ENCODE peak calls at places on chromosome 5, in seven cellular contexts. H is left ventricle myocardium inferior, I is GM23338, A is aorta, C is endothelial cell of umbilical vein, E is mesendoderm, B is IMR-90. Z is an unnamed sample.

GRCh38 chr5:35762368-35762767 is 94.3 kb upstream of the IL7R start:
- DNase-seq in I (no peak), C (no peak), E (no peak), H (no peak), A (no peak), B (peak; percentile 50), Z (no peak)

GRCh38 chr5:169632946-169633345 is 4.1 kb upstream of the DOCK2 start:
- DNase-seq in E (no peak), H (no peak), B (no peak), A (no peak), I (no peak), C (no peak), Z (no peak)

GRCh38 chr5:88884435-88884877 is 1.5 kb upstream of the MEF2C start:
- DNase-seq in A (no peak), I (no peak), E (no peak), C (peak; percentile 82), H (no peak), B (peak; percentile 23), Z (no peak)

GRCh38 chr5:160260881-160261815 is 31.8 kb downstream of the FABP6 start:
- DNase-seq in B (peak; percentile 99), H (no peak), C (peak; percentile 86), A (no peak), I (no peak), E (peak; percentile 76), Z (peak; percentile 81)

GRCh38 chr5:153222956-153223355 is 267.5 kb upstream of the GRIA1 start:
- DNase-seq in A (no peak), E (no peak), C (no peak), I (no peak), H (no peak), B (no peak), Z (no peak)

GRCh38 chr5:178902849-178903248 is 7.1 kb downstream of the ZFP2 start:
- DNase-seq in C (no peak), I (no peak), B (no peak), E (no peak), A (no peak), H (no peak), Z (no peak)

GRCh38 chr5:169139381-169140125 is 161.4 kb downstream of the SLIT3 start:
- DNase-seq in E (no peak), H (peak; percentile 21), C (no peak), A (peak; percentile 57), B (no peak), I (no peak), Z (peak; percentile 87)

GRCh38 chr5:149588947-149589346 is 7.6 kb downstream of the ARHGEF37 start:
- DNase-seq in E (no peak), C (no peak), I (no peak), H (no peak), A (no peak), B (no peak), Z (no peak)

GRCh38 chr5:93006915-93007314 is 574.1 kb downstream of the NR2F1-AS1 start:
- DNase-seq in C (no peak), I (no peak), B (peak; percentile 34), H (no peak), E (no peak), A (no peak), Z (no peak)

GRCh38 chr5:141637266-141637692 is 482 bp downstream of the RELL2 start:
- DNase-seq in C (no peak), H (no peak), B (no peak), A (no peak), E (peak; percentile 46), I (peak; percentile 60), Z (no peak)

GRCh38 chr5:56460681-56461191 is 227.6 kb upstream of the ANKRD55 start:
- DNase-seq in A (no peak), H (no peak), E (no peak), I (no peak), C (peak; percentile 74), B (no peak), Z (no peak)

GRCh38 chr5:117095803-117096332 is 521.2 kb upstream of the SEMA6A start:
- DNase-seq in E (peak; percentile 70), I (peak; percentile 46), A (no peak), C (no peak), B (no peak), H (no peak), Z (no peak)

GRCh38 chr5:132383261-132383660 is 13.8 kb downstream of the SLC22A5 start:
- DNase-seq in C (no peak), B (no peak), H (no peak), E (no peak), I (no peak), A (no peak), Z (no peak)

GRCh38 chr5:16773990-16774389 is 157.2 kb upstream of the RETREG1 start:
- DNase-seq in B (peak; percentile 31), H (no peak), A (no peak), I (no peak), E (peak; percentile 25), C (no peak), Z (no peak)

GRCh38 chr5:6713274-6714181 is at the start of gene TENT4A:
- DNase-seq in C (no peak), E (no peak), H (peak; percentile 51), B (no peak), A (peak; percentile 73), I (no peak), Z (peak; percentile 76)

GRCh38 chr5:139561655-139562451 is 714 bp downstream of the UBE2D2 start:
- DNase-seq in B (peak; percentile 34), H (no peak), E (peak; percentile 65), I (peak; percentile 45), C (peak; percentile 61), A (peak; percentile 64), Z (peak; percentile 68)

GRCh38 chr5:135491552-135492318 is 39.6 kb upstream of the TIFAB start:
- DNase-seq in E (peak; percentile 58), B (no peak), C (no peak), H (no peak), A (no peak), I (peak; percentile 77), Z (peak; percentile 60)

GRCh38 chr5:174533771-174534221 is 190.6 kb upstream of the MSX2 start:
- DNase-seq in E (no peak), A (no peak), C (no peak), B (peak; percentile 99), I (no peak), H (no peak), Z (no peak)

GRCh38 chr5:174777116-174777515 is 52.7 kb downstream of the MSX2 start:
- DNase-seq in H (no peak), E (no peak), A (no peak), C (no peak), B (no peak), I (no peak), Z (no peak)

GRCh38 chr5:42400474-42400873 is 22.8 kb upstream of the GHR start:
- DNase-seq in H (no peak), I (no peak), C (no peak), A (no peak), E (no peak), B (no peak), Z (no peak)

GRCh38 chr5:64637144-64637543 is 53.2 kb upstream of the SHISAL2B start:
- DNase-seq in H (no peak), I (no peak), A (no peak), E (peak; percentile 48), C (no peak), B (no peak), Z (no peak)

GRCh38 chr5:115461506-115462290 is 82.9 kb downstream of the FEM1C start:
- DNase-seq in H (no peak), C (peak; percentile 53), B (peak; percentile 90), E (no peak), I (no peak), A (no peak), Z (no peak)

GRCh38 chr5:54217826-54218503 is 92.4 kb downstream of the ARL15 start:
- DNase-seq in A (no peak), B (peak; percentile 82), C (peak; percentile 78), E (peak; percentile 82), I (peak; percentile 78), H (no peak), Z (no peak)

GRCh38 chr5:174063092-174063756 is 17.7 kb downstream of the NSG2 start:
- DNase-seq in E (no peak), B (no peak), I (no peak), H (no peak), A (no peak), C (no peak), Z (no peak)

GRCh38 chr5:57779383-57780223 is 297.0 kb upstream of the ACTBL2 start:
- DNase-seq in I (peak; percentile 78), E (peak; percentile 73), B (peak; percentile 83), C (peak; percentile 90), H (peak; percentile 16), A (no peak), Z (no peak)

GRCh38 chr5:118435131-118435530 is 553.2 kb downstream of the DTWD2 start:
- DNase-seq in H (no peak), I (no peak), B (no peak), C (no peak), E (no peak), A (no peak), Z (no peak)

GRCh38 chr5:67873935-67874334 is 341.6 kb upstream of the PIK3R1 start:
- DNase-seq in I (no peak), E (no peak), B (no peak), H (no peak), C (no peak), A (no peak), Z (no peak)

GRCh38 chr5:166834246-166834645 is 1457.2 kb upstream of the WWC1 start:
- DNase-seq in C (no peak), B (no peak), H (no peak), E (no peak), I (no peak), A (no peak), Z (no peak)

GRCh38 chr5:140134277-140134935 is 8.7 kb downstream of the IGIP start:
- DNase-seq in B (no peak), C (no peak), E (no peak), I (no peak), A (no peak), H (no peak), Z (no peak)

GRCh38 chr5:122358382-122358990 is 46.4 kb downstream of the SNCAIP start:
- DNase-seq in I (no peak), E (no peak), H (no peak), B (no peak), A (no peak), C (peak; percentile 75), Z (no peak)
- H3K27ac ChIP-seq in I (no peak overlapping the region), E (no peak overlapping the region), H (no peak overlapping the region), B (no peak overlapping the region), A (no peak overlapping the region), C (peak overlapping the region; percentile 32), Z (no peak overlapping the region)

GRCh38 chr5:73443725-73444498 is 4.7 kb downstream of the FOXD1 start:
- DNase-seq in E (no peak), I (peak; percentile 95), C (no peak), H (no peak), A (no peak), B (no peak), Z (no peak)
- H3K4me1 ChIP-seq in E (no peaks in the 10 kb centered on the region), I (peaks cover 39% of the 10 kb centered on the region), C (peaks cover 5% of the 10 kb centered on the region), H (peaks cover 11% of the 10 kb centered on the region), A (no peaks in the 10 kb centered on the region), B (peaks cover 15% of the 10 kb centered on the region), Z (peaks cover 9% of the 10 kb centered on the region)

DNA sequence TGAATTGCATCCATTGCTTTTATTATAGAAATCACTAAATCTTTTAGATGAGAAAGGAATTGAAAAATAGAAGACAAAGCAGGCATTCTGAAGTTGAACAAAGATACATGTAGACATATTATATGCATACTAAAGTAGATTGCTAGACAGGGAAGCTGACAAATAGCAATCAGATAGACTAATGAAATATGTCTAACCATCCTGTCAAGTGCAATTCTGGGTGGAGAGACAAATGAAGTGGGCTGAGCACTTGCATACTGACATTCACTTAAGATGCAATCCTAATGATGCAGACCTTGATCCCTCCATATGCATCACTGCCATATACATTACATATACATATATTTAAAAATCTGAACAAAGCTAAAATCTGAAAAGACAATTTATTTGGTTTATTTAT is 1130.0 kb upstream of the CDH6 start:
- DNase-seq in A (no peak), C (no peak), H (no peak), B (no peak), I (no peak), E (no peak), Z (no peak)
- H3K4me3 ChIP-seq in A (no peak overlapping the region), C (no peak overlapping the region), H (no peak overlapping the region), B (no peak overlapping the region), I (no peak overlapping the region), E (no peak overlapping the region), Z (no peak overlapping the region)

GRCh38 chr5:127878174-127878750 is 175.1 kb downstream of the CCDC192 start:
- DNase-seq in A (no peak), C (peak; percentile 71), I (peak; percentile 77), E (peak; percentile 76), B (peak; percentile 57), H (peak; percentile 19), Z (no peak)
- H3K27ac ChIP-seq in A (no peak overlapping the region), C (no peak overlapping the region), I (no peak overlapping the region), E (no peak overlapping the region), B (no peak overlapping the region), H (no peak overlapping the region), Z (no peak overlapping the region)